ENCODE peak calls at places on chromosomes 6 and 20, in ten cellular contexts. R is sigmoid colon, U is HCT116, K is A549, W is heart right ventricle, X is hepatocyte, G is mesenchymal stem cell, A is fibroblast of lung, Y is tibial artery, M is psoas muscle. L is an unnamed sample. For H3K9me3 and H3K4me1, the result is how much of the 10 kb centered on the place peaks cover.

GRCh38 chr6:165486183-165487137 is 176.6 kb downstream of the PDE10A start:
- DNase-seq in X (no peak), Y (no peak), K (no peak), A (no peak), W (no peak), U (no peak), G (no peak), M (no peak), R (no peak), L (no peak)

GRCh38 chr6:100100776-100101175 is 106.8 kb upstream of the MCHR2 start:
- DNase-seq in K (no peak), M (no peak), G (no peak), U (no peak), Y (no peak), X (no peak), R (no peak), W (no peak), A (no peak), L (no peak)

GRCh38 chr20:57509665-57510237 is 15.2 kb downstream of the CTCFL start:
- DNase-seq in A (no peak), K (peak), W (no peak), G (no peak), R (no peak), U (peak), Y (no peak), M (no peak), X (no peak), L (no peak)

GRCh38 chr6:52516269-52516668 is 60.6 kb downstream of the TRAM2 start:
- DNase-seq in A (no peak), X (no peak), U (no peak), K (no peak), W (no peak), M (no peak), G (peak), Y (no peak), R (no peak), L (no peak)

GRCh38 chr6:7219310-7219709 is 93.7 kb downstream of the SSR1 start:
- DNase-seq in W (no peak), R (no peak), G (peak), Y (no peak), M (no peak), X (peak), A (peak), K (no peak), U (no peak), L (no peak)

GRCh38 chr20:21518292-21518991 is 4.6 kb upstream of the NKX2-2 start:
- DNase-seq in X (no peak), U (no peak), A (no peak), R (no peak), Y (no peak), M (no peak), G (no peak), W (no peak), K (no peak), L (no peak)

GRCh38 chr6:152557502-152557901 is 79.7 kb downstream of the SYNE1 start:
- DNase-seq in M (no peak), G (no peak), R (no peak), W (no peak), Y (no peak), K (no peak), X (no peak), A (no peak), U (no peak), L (no peak)

GRCh38 chr20:39849664-39850063 is 839.4 kb downstream of the MAFB start:
- DNase-seq in U (no peak), W (peak), Y (peak), A (peak), K (no peak), G (peak), X (peak), R (peak), M (peak), L (peak)

GRCh38 chr6:132648356-132648755 is 10.6 kb downstream of the TAAR1 start:
- DNase-seq in Y (no peak), A (peak), R (no peak), K (no peak), X (no peak), U (no peak), M (no peak), W (no peak), G (peak), L (no peak)

GRCh38 chr6:2738373-2738979 is 12.2 kb downstream of the MYLK4 start:
- DNase-seq in M (no peak), K (peak), R (no peak), Y (peak), A (peak), G (peak), X (peak), U (peak), W (peak), L (no peak)

GRCh38 chr20:58558483-58559367 is 43.5 kb upstream of the APCDD1L start:
- DNase-seq in X (no peak), W (no peak), Y (no peak), A (no peak), M (no peak), U (no peak), G (no peak), R (no peak), K (no peak), L (no peak)

GRCh38 chr6:149136913-149137286 is 180.6 kb upstream of the TAB2 start:
- DNase-seq in A (no peak), K (no peak), X (no peak), U (no peak), R (no peak), Y (no peak), G (no peak), W (no peak), M (no peak), L (no peak)

GRCh38 chr6:236519-236918 is 55.8 kb upstream of the DUSP22 start:
- DNase-seq in A (no peak), Y (no peak), R (no peak), W (no peak), U (no peak), K (no peak), G (no peak), X (no peak), M (no peak), L (no peak)

GRCh38 chr20:14477125-14477524 is 139.7 kb upstream of the FLRT3 start:
- DNase-seq in K (no peak), G (peak), A (peak), X (no peak), M (no peak), R (no peak), Y (no peak), W (no peak), U (no peak), L (no peak)

GRCh38 chr6:141744971-141745370 is 387.8 kb upstream of the GJE1 start:
- DNase-seq in K (no peak), Y (no peak), X (no peak), W (peak), G (no peak), U (no peak), M (no peak), R (no peak), A (peak), L (no peak)

GRCh38 chr6:119226089-119226488 is 123.5 kb downstream of the MAN1A1 start:
- DNase-seq in M (no peak), U (no peak), G (no peak), X (no peak), R (no peak), Y (no peak), K (no peak), W (no peak), A (no peak), L (no peak)

GRCh38 chr6:166277892-166278578 is 30.2 kb downstream of the PRR18 start:
- DNase-seq in K (no peak), G (no peak), W (no peak), R (no peak), A (no peak), X (no peak), M (no peak), Y (no peak), U (no peak), L (no peak)

GRCh38 chr6:18087396-18088165 is 34.9 kb downstream of the NHLRC1 start:
- DNase-seq in Y (no peak), G (no peak), X (no peak), M (no peak), W (no peak), R (no peak), A (no peak), U (no peak), K (no peak), L (no peak)

GRCh38 chr6:23267651-23268050 is 698.3 kb downstream of the HDGFL1 start:
- DNase-seq in A (no peak), M (no peak), W (no peak), U (no peak), G (no peak), X (no peak), Y (no peak), R (no peak), K (no peak), L (no peak)
- H3K9me3 ChIP-seq in A (under half), M (under half), W (under half), U (under half), G (under half), X (under half), Y (under half), R (under half), K (under half), L (under half)

DNA sequence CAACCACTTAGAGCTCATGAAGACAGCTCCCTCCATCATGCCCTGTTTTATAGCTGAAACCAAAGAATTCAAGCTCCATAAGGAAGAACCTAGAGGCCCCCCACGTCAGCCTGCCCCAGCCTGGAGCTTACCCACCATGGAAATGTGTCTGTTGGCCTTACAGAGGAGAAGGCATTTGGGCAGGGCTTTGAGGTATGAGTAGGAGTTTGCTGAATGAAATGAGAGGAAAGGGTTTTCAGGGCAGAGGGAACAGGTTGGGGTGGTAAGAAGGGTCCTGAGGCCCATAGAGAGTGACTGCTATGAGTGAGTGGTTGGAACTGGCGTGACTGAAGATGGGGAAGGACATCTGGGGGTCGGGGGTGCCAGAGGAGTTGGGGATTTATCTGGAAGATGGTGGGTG is 12.7 kb upstream of the GATA5 start:
- DNase-seq in M (no peak), G (no peak), U (no peak), X (no peak), A (no peak), W (no peak), R (no peak), Y (no peak), K (no peak), L (no peak)
- H3K4me1 ChIP-seq in M (under half), G (under half), U (under half), X (half or more), A (under half), W (under half), R (under half), Y (under half), K (under half), L (under half)

GRCh38 chr20:41599699-41600104 is 18.5 kb downstream of the CHD6 start:
- DNase-seq in U (no peak), R (no peak), W (no peak), M (no peak), A (peak), Y (no peak), K (no peak), X (peak), G (no peak), L (no peak)
- H3K9me3 ChIP-seq in U (under half), R (under half), W (under half), M (under half), A (under half), Y (under half), K (under half), X (under half), G (under half), L (under half)

DNA sequence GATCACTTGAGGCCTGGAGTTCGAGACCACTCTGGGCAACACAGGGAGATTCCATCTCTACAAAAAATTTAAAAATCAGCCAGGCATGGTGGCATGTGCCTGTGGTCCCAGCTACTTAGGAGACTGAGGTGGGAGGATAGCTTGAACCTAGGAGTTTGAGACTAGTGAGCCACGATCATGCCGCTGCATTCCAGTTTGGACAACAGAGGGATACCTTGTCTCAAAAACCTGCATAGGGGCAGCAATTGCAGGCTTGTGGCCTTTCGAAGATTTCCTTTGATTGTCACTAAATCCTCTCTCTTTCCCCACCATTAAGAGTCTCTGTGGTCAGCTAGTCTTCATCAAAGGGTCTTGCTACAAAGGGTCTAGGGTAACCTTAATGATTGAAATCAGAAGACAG is 60.3 kb downstream of the UTRN start:
- DNase-seq in X (no peak), A (no peak), M (no peak), W (no peak), G (no peak), U (no peak), Y (no peak), R (no peak), K (no peak), L (no peak)
- H3K4me1 ChIP-seq in X (under half), A (under half), M (under half), W (half or more), G (under half), U (half or more), Y (under half), R (under half), K (half or more), L (under half)

GRCh38 chr6:168215121-168215808 is 104.3 kb downstream of the DACT2 start:
- DNase-seq in K (no peak), X (no peak), Y (no peak), W (no peak), A (no peak), U (no peak), M (no peak), G (no peak), R (no peak), L (no peak)
- H3K9me3 ChIP-seq in K (under half), X (under half), Y (under half), W (under half), A (under half), U (under half), M (under half), G (under half), R (under half), L (under half)

GRCh38 chr20:63327229-63327745 is 33.9 kb downstream of the CHRNA4 start:
- DNase-seq in U (no peak), Y (no peak), G (no peak), W (no peak), X (no peak), K (no peak), M (peak), R (no peak), A (no peak), L (no peak)
- H3K4me1 ChIP-seq in U (under half), Y (under half), G (under half), W (under half), X (under half), K (under half), M (under half), R (under half), A (under half), L (under half)

GRCh38 chr6:170058878-170059485 is 231.9 kb downstream of the DLL1 start:
- DNase-seq in X (no peak), A (no peak), K (no peak), R (peak), G (no peak), U (no peak), W (peak), Y (no peak), M (no peak), L (no peak)
- H3K9me3 ChIP-seq in X (under half), A (under half), K (under half), R (under half), G (under half), U (under half), W (under half), Y (under half), M (under half), L (under half)

DNA sequence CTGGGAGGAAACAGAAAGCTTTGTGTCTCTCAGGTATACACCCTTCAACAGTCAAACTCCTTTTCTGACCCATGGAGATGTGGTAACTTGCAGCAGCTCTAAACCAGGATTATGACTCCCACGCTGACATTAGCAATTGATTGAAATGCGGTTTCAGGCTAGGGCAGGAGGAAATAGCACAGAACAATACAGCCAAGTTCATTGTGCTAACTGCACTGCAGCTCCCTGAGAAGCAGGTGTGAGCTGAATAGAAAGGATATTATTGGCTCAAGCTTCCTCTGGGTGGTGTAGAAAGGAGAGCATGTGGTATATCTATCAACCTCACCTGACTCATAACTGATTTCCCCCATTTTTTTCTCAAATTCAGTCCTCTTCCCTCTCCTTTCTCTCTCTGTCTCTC is 612.3 kb upstream of the BTBD3 start:
- DNase-seq in W (no peak), Y (no peak), K (no peak), R (no peak), A (peak), U (no peak), M (no peak), G (no peak), X (no peak), L (no peak)
- H3K4me1 ChIP-seq in W (under half), Y (under half), K (under half), R (under half), A (under half), U (under half), M (under half), G (under half), X (under half), L (under half)